ENCODE peak calls at places on chromosomes 1 and 21, in nine cellular contexts. X, I, J, Z, R, C, Y, Q and L are unnamed samples.
A peak's percentile ranks its signal among the peaks of the same experiment; 100 is the strongest.

GRCh38 chr1:99268021-99268420 is 3.7 kb downstream of the PLPPR4 start:
- DNase-seq in X (no peak), I (no peak), J (no peak), Z (no peak), R (no peak), C (peak; percentile 11), Y (no peak), Q (no peak), L (no peak)

GRCh38 chr21:35974801-35975200 is 85.5 kb downstream of the SETD4 start:
- DNase-seq in X (no peak), I (no peak), J (no peak), Z (no peak), R (no peak), C (no peak), Y (no peak), Q (peak; percentile 18), L (no peak)

GRCh38 chr1:90925928-90926869 is 95.6 kb downstream of the ZNF644 start:
- DNase-seq in X (no peak), I (no peak), J (no peak), Z (no peak), R (peak; percentile 77), C (peak; percentile 75), Y (peak; percentile 17), Q (peak; percentile 70), L (no peak)

GRCh38 chr21:27380303-27380702 is 413.4 kb upstream of the ADAMTS5 start:
- DNase-seq in X (no peak), I (no peak), J (no peak), Z (no peak), R (no peak), C (no peak), Y (no peak), Q (no peak), L (peak; percentile 58)

GRCh38 chr1:8238141-8239038 is 79.5 kb upstream of the SLC45A1 start:
- DNase-seq in X (no peak), I (no peak), J (no peak), Z (no peak), R (peak; percentile 59), C (peak; percentile 80), Y (no peak), Q (peak; percentile 92), L (peak; percentile 31)

GRCh38 chr1:238660849-238661248 is 725.5 kb upstream of the CHRM3 start:
- DNase-seq in X (no peak), I (no peak), J (no peak), Z (no peak), R (no peak), C (peak; percentile 16), Y (no peak), Q (peak; percentile 42), L (no peak)

GRCh38 chr1:36223373-36223995 is 759 bp upstream of the THRAP3 start:
- DNase-seq in X (no peak), I (no peak), J (peak; percentile 80), Z (no peak), R (no peak), C (peak; percentile 65), Y (peak; percentile 70), Q (peak; percentile 74), L (peak; percentile 62)

GRCh38 chr1:224435318-224435763 is 744 bp upstream of the WDR26 start:
- DNase-seq in X (no peak), I (no peak), J (peak; percentile 11), Z (no peak), R (peak; percentile 68), C (peak; percentile 91), Y (peak; percentile 89), Q (peak; percentile 64), L (peak; percentile 68)

GRCh38 chr1:7558481-7558880 is 212.6 kb upstream of the VAMP3 start:
- DNase-seq in X (no peak), I (no peak), J (no peak), Z (no peak), R (no peak), C (no peak), Y (no peak), Q (no peak), L (no peak)

GRCh38 chr1:201295861-201296260 is 12.6 kb downstream of the PKP1 start:
- DNase-seq in X (no peak), I (no peak), J (no peak), Z (no peak), R (peak; percentile 81), C (peak; percentile 50), Y (no peak), Q (peak; percentile 40), L (peak; percentile 39)

GRCh38 chr1:214573386-214574358 is 22.3 kb upstream of the PTPN14 start:
- DNase-seq in X (no peak), I (no peak), J (no peak), Z (no peak), R (peak; percentile 82), C (no peak), Y (no peak), Q (peak; percentile 43), L (no peak)

GRCh38 chr1:221166559-221167318 is 287.5 kb downstream of the HLX start:
- DNase-seq in X (no peak), I (no peak), J (no peak), Z (no peak), R (no peak), C (no peak), Y (no peak), Q (no peak), L (no peak)

GRCh38 chr1:246532519-246532918 is 25.4 kb upstream of the SMYD3 start:
- DNase-seq in X (no peak), I (no peak), J (no peak), Z (no peak), R (no peak), C (no peak), Y (no peak), Q (no peak), L (no peak)

GRCh38 chr1:194378517-194378916 is 1192.1 kb upstream of the B3GALT2 start:
- DNase-seq in X (no peak), I (no peak), J (no peak), Z (no peak), R (no peak), C (peak; percentile 4), Y (no peak), Q (no peak), L (no peak)

GRCh38 chr21:42873096-42873495 is 6.2 kb downstream of the WDR4 start:
- DNase-seq in X (no peak), I (no peak), J (no peak), Z (no peak), R (no peak), C (no peak), Y (no peak), Q (no peak), L (no peak)

GRCh38 chr1:101308935-101309333 is 72.1 kb downstream of the S1PR1 start:
- DNase-seq in X (no peak), I (no peak), J (peak; percentile 35), Z (no peak), R (no peak), C (no peak), Y (no peak), Q (no peak), L (no peak)

GRCh38 chr1:71350805-71351204 is 270.0 kb upstream of the ZRANB2 start:
- DNase-seq in X (no peak), I (no peak), J (no peak), Z (no peak), R (no peak), C (no peak), Y (no peak), Q (peak; percentile 83), L (peak; percentile 14)